ENCODE peak calls at places on chromosomes 11 and 22, in five cellular contexts. Z, L, J, H and Y are unnamed samples.

GRCh38 chr11:125568970-125569912 is at the start of gene EI24:
- DNase-seq in Z (peak), L (peak), J (peak), H (peak), Y (peak)

GRCh38 chr11:114141863-114142590 is 82.5 kb downstream of the ZBTB16 start:
- DNase-seq in Z (no peak), J (no peak), H (no peak), L (no peak), Y (no peak)

GRCh38 chr22:32130464-32130863 is 28.6 kb downstream of the C22orf42 start:
- DNase-seq in H (no peak), J (no peak), L (no peak), Z (no peak), Y (no peak)

GRCh38 chr22:33789690-33790253 is 130.5 kb downstream of the LARGE1 start:
- DNase-seq in H (no peak), L (no peak), J (no peak), Z (no peak), Y (no peak)

GRCh38 chr11:115104851-115105453 is 399.3 kb downstream of the CADM1 start:
- DNase-seq in L (no peak), J (no peak), Z (no peak), H (no peak), Y (no peak)

GRCh38 chr11:85694385-85694980 is 8.5 kb upstream of the CCDC89 start:
- DNase-seq in Z (no peak), H (peak), L (no peak), J (peak), Y (peak)

GRCh38 chr11:719214-720016 is 13.4 kb downstream of the EPS8L2 start:
- DNase-seq in H (no peak), L (no peak), Z (no peak), J (no peak), Y (no peak)

GRCh38 chr11:111512296-111513239 is at the start of gene BTG4:
- DNase-seq in J (peak), H (no peak), Z (no peak), L (no peak), Y (peak)

GRCh38 chr11:28245131-28245530 is 136.9 kb downstream of the METTL15 start:
- DNase-seq in J (no peak), H (no peak), L (no peak), Z (no peak), Y (no peak)

GRCh38 chr11:134294664-134295063 is 18.5 kb downstream of the GLB1L3 start:
- DNase-seq in J (no peak), L (no peak), Z (no peak), H (no peak), Y (no peak)

GRCh38 chr22:49010086-49010863 is 817.4 kb downstream of the BRD1 start:
- DNase-seq in Z (no peak), J (no peak), L (no peak), H (no peak), Y (no peak)

GRCh38 chr22:45600791-45601730 is 70.6 kb upstream of the ATXN10 start:
- DNase-seq in L (no peak), J (no peak), Z (no peak), H (peak), Y (no peak)

GRCh38 chr22:26446808-26447515 is 17.9 kb downstream of the ASPHD2 start:
- DNase-seq in Z (no peak), H (no peak), J (no peak), L (no peak), Y (no peak)

GRCh38 chr22:37465721-37466120 is 20.5 kb downstream of the MFNG start:
- DNase-seq in Z (no peak), L (no peak), H (no peak), J (no peak), Y (no peak)

GRCh38 chr11:99693941-99694492 is 673.3 kb downstream of the CNTN5 start:
- DNase-seq in H (peak), J (no peak), L (no peak), Z (no peak), Y (no peak)

GRCh38 chr11:113249491-113249763 is 65.0 kb upstream of the TTC12 start:
- DNase-seq in J (no peak), Z (no peak), L (no peak), H (peak), Y (no peak)

GRCh38 chr11:111882202-111882601 is 2.9 kb downstream of the CFAP68 start:
- DNase-seq in L (no peak), Z (no peak), H (no peak), J (no peak), Y (no peak)